ENCODE peak calls at places on chromosome 5, in ten cellular contexts. One of them, this sample, is unnamed.

GRCh38 chr5:172007795-172008465 is 1.5 kb upstream of the FBXW11 start:
- DNase-seq in ascending aorta: no peak
- DNase-seq in aorta: no peak
- DNase-seq in choroid plexus epithelial cell: peak; percentile 56
- DNase-seq in PC-3: peak; percentile 60
- DNase-seq in SK-N-SH: no peak
- DNase-seq in effector memory CD4-positive, alpha-beta T cell: no peak
- DNase-seq in left ventricle myocardium inferior: no peak
- DNase-seq in H7: no peak
- DNase-seq in AG09309: no peak
- DNase-seq in this sample: no peak

GRCh38 chr5:54558362-54558761 is 40.8 kb downstream of the SNX18 start:
- DNase-seq in PC-3: no peak
- DNase-seq in H7: no peak
- DNase-seq in choroid plexus epithelial cell: no peak
- DNase-seq in SK-N-SH: no peak
- DNase-seq in ascending aorta: no peak
- DNase-seq in left ventricle myocardium inferior: no peak
- DNase-seq in AG09309: no peak
- DNase-seq in effector memory CD4-positive, alpha-beta T cell: no peak
- DNase-seq in aorta: no peak
- DNase-seq in this sample: no peak

GRCh38 chr5:97629281-97629680 is 446.2 kb upstream of the RIOK2 start:
- DNase-seq in PC-3: no peak
- DNase-seq in ascending aorta: no peak
- DNase-seq in choroid plexus epithelial cell: peak; percentile 81
- DNase-seq in left ventricle myocardium inferior: peak; percentile 27
- DNase-seq in SK-N-SH: no peak
- DNase-seq in effector memory CD4-positive, alpha-beta T cell: no peak
- DNase-seq in AG09309: peak; percentile 58
- DNase-seq in aorta: peak; percentile 65
- DNase-seq in H7: no peak
- DNase-seq in this sample: peak; percentile 54

GRCh38 chr5:151632524-151632923 is 41.4 kb upstream of the FAT2 start:
- DNase-seq in AG09309: no peak
- DNase-seq in PC-3: no peak
- DNase-seq in H7: no peak
- DNase-seq in left ventricle myocardium inferior: peak; percentile 66
- DNase-seq in effector memory CD4-positive, alpha-beta T cell: no peak
- DNase-seq in aorta: no peak
- DNase-seq in choroid plexus epithelial cell: peak; percentile 26
- DNase-seq in ascending aorta: no peak
- DNase-seq in SK-N-SH: no peak
- DNase-seq in this sample: no peak

GRCh38 chr5:127330116-127330515 is 39.5 kb downstream of the MEGF10 start:
- DNase-seq in choroid plexus epithelial cell: no peak
- DNase-seq in AG09309: no peak
- DNase-seq in effector memory CD4-positive, alpha-beta T cell: no peak
- DNase-seq in H7: no peak
- DNase-seq in ascending aorta: no peak
- DNase-seq in SK-N-SH: no peak
- DNase-seq in left ventricle myocardium inferior: no peak
- DNase-seq in aorta: no peak
- DNase-seq in PC-3: no peak
- DNase-seq in this sample: no peak

GRCh38 chr5:88515881-88516819 is 247.5 kb upstream of the TMEM161B start:
- DNase-seq in PC-3: peak; percentile 86
- DNase-seq in effector memory CD4-positive, alpha-beta T cell: no peak
- DNase-seq in aorta: no peak
- DNase-seq in H7: no peak
- DNase-seq in left ventricle myocardium inferior: no peak
- DNase-seq in AG09309: no peak
- DNase-seq in ascending aorta: no peak
- DNase-seq in SK-N-SH: no peak
- DNase-seq in choroid plexus epithelial cell: no peak
- DNase-seq in this sample: no peak

GRCh38 chr5:151288180-151288579 is 15.4 kb downstream of the SLC36A3 start:
- DNase-seq in left ventricle myocardium inferior: no peak
- DNase-seq in effector memory CD4-positive, alpha-beta T cell: no peak
- DNase-seq in aorta: no peak
- DNase-seq in SK-N-SH: no peak
- DNase-seq in H7: peak; percentile 50
- DNase-seq in AG09309: no peak
- DNase-seq in choroid plexus epithelial cell: no peak
- DNase-seq in ascending aorta: no peak
- DNase-seq in PC-3: peak; percentile 84
- DNase-seq in this sample: no peak

GRCh38 chr5:78550891-78551290 is 97.7 kb downstream of the LHFPL2 start:
- DNase-seq in effector memory CD4-positive, alpha-beta T cell: no peak
- DNase-seq in choroid plexus epithelial cell: no peak
- DNase-seq in H7: no peak
- DNase-seq in SK-N-SH: no peak
- DNase-seq in left ventricle myocardium inferior: no peak
- DNase-seq in aorta: no peak
- DNase-seq in ascending aorta: no peak
- DNase-seq in PC-3: no peak
- DNase-seq in AG09309: no peak
- DNase-seq in this sample: no peak

GRCh38 chr5:39203951-39204350 is 15.4 kb downstream of the FYB1 start:
- DNase-seq in H7: no peak
- DNase-seq in choroid plexus epithelial cell: no peak
- DNase-seq in left ventricle myocardium inferior: no peak
- DNase-seq in aorta: no peak
- DNase-seq in ascending aorta: no peak
- DNase-seq in SK-N-SH: no peak
- DNase-seq in AG09309: no peak
- DNase-seq in PC-3: no peak
- DNase-seq in effector memory CD4-positive, alpha-beta T cell: no peak
- DNase-seq in this sample: no peak

GRCh38 chr5:39205550-39205949 is 13.8 kb downstream of the FYB1 start:
- DNase-seq in PC-3: no peak
- DNase-seq in left ventricle myocardium inferior: no peak
- DNase-seq in ascending aorta: no peak
- DNase-seq in effector memory CD4-positive, alpha-beta T cell: no peak
- DNase-seq in H7: no peak
- DNase-seq in choroid plexus epithelial cell: no peak
- DNase-seq in aorta: no peak
- DNase-seq in AG09309: no peak
- DNase-seq in SK-N-SH: no peak
- DNase-seq in this sample: no peak

GRCh38 chr5:39207628-39208027 is 11.7 kb downstream of the FYB1 start:
- DNase-seq in SK-N-SH: no peak
- DNase-seq in choroid plexus epithelial cell: no peak
- DNase-seq in PC-3: no peak
- DNase-seq in aorta: no peak
- DNase-seq in AG09309: no peak
- DNase-seq in ascending aorta: no peak
- DNase-seq in H7: no peak
- DNase-seq in left ventricle myocardium inferior: no peak
- DNase-seq in effector memory CD4-positive, alpha-beta T cell: no peak
- DNase-seq in this sample: no peak

GRCh38 chr5:39208471-39208870 is 10.9 kb downstream of the FYB1 start:
- DNase-seq in choroid plexus epithelial cell: no peak
- DNase-seq in effector memory CD4-positive, alpha-beta T cell: no peak
- DNase-seq in AG09309: no peak
- DNase-seq in PC-3: no peak
- DNase-seq in ascending aorta: no peak
- DNase-seq in H7: no peak
- DNase-seq in aorta: no peak
- DNase-seq in left ventricle myocardium inferior: no peak
- DNase-seq in SK-N-SH: no peak
- DNase-seq in this sample: no peak

GRCh38 chr5:39206630-39207319 is 12.6 kb downstream of the FYB1 start:
- DNase-seq in left ventricle myocardium inferior: no peak
- DNase-seq in PC-3: no peak
- DNase-seq in ascending aorta: no peak
- DNase-seq in choroid plexus epithelial cell: no peak
- DNase-seq in aorta: no peak
- DNase-seq in AG09309: no peak
- DNase-seq in SK-N-SH: no peak
- DNase-seq in H7: no peak
- DNase-seq in effector memory CD4-positive, alpha-beta T cell: no peak
- DNase-seq in this sample: no peak
- H3K4me3 ChIP-seq in left ventricle myocardium inferior: no peak overlapping the region
- H3K4me3 ChIP-seq in PC-3: no peak overlapping the region
- H3K4me3 ChIP-seq in ascending aorta: no peak overlapping the region
- H3K4me3 ChIP-seq in choroid plexus epithelial cell: no peak overlapping the region
- H3K4me3 ChIP-seq in aorta: no peak overlapping the region
- H3K4me3 ChIP-seq in AG09309: no peak overlapping the region
- H3K4me3 ChIP-seq in SK-N-SH: no peak overlapping the region
- H3K4me3 ChIP-seq in H7: no peak overlapping the region
- H3K4me3 ChIP-seq in effector memory CD4-positive, alpha-beta T cell: peak overlapping the region; percentile 8
- H3K4me3 ChIP-seq in this sample: no peak overlapping the region

DNA sequence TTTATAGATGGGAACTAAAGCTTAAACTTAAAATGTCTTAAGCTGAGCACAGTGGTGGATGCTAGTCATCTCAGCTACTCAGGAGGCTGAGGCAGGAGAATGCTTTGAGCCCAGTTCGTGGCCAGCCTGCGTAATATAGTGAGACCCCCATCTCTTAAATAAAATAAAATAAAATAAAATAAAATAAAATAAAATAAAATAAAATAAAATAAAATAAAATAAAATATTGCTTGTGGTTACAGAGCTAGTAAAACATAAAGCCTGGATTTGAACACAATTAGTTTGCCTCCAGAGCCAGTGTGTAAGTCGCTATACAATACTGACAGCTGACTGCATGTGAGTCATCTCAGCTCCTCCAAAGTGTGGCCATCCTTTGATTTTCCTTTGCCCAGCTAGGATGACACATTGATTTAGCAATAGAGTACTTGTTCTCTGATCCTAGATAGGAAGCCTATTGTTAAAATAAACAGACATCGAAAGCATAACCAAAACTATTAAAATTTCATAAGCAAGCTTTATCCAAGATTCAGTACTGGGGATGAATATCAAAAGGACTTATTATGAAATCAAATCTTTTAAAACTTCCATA is 21.0 kb upstream of the DPYSL3 start:
- DNase-seq in SK-N-SH: no peak
- DNase-seq in H7: no peak
- DNase-seq in left ventricle myocardium inferior: no peak
- DNase-seq in ascending aorta: no peak
- DNase-seq in effector memory CD4-positive, alpha-beta T cell: no peak
- DNase-seq in aorta: no peak
- DNase-seq in PC-3: peak; percentile 78
- DNase-seq in choroid plexus epithelial cell: peak; percentile 84
- DNase-seq in AG09309: peak; percentile 68
- DNase-seq in this sample: no peak
- H3K4me3 ChIP-seq in SK-N-SH: no peak overlapping the region
- H3K4me3 ChIP-seq in H7: no peak overlapping the region
- H3K4me3 ChIP-seq in left ventricle myocardium inferior: no peak overlapping the region
- H3K4me3 ChIP-seq in ascending aorta: no peak overlapping the region
- H3K4me3 ChIP-seq in effector memory CD4-positive, alpha-beta T cell: no peak overlapping the region
- H3K4me3 ChIP-seq in aorta: no peak overlapping the region
- H3K4me3 ChIP-seq in PC-3: peak overlapping the region; percentile 41
- H3K4me3 ChIP-seq in choroid plexus epithelial cell: no peak overlapping the region
- H3K4me3 ChIP-seq in AG09309: no peak overlapping the region
- H3K4me3 ChIP-seq in this sample: no peak overlapping the region

GRCh38 chr5:132426525-132427138 is 57.1 kb downstream of the SLC22A5 start:
- DNase-seq in PC-3: peak; percentile 79
- DNase-seq in ascending aorta: peak; percentile 81
- DNase-seq in left ventricle myocardium inferior: peak; percentile 70
- DNase-seq in choroid plexus epithelial cell: peak; percentile 92
- DNase-seq in aorta: peak; percentile 94
- DNase-seq in AG09309: peak; percentile 72
- DNase-seq in SK-N-SH: peak; percentile 67
- DNase-seq in H7: peak; percentile 85
- DNase-seq in effector memory CD4-positive, alpha-beta T cell: peak; percentile 55
- DNase-seq in this sample: peak; percentile 92

GRCh38 chr5:132424167-132424935 is 54.8 kb downstream of the SLC22A5 start:
- DNase-seq in H7: no peak
- DNase-seq in ascending aorta: no peak
- DNase-seq in effector memory CD4-positive, alpha-beta T cell: no peak
- DNase-seq in choroid plexus epithelial cell: no peak
- DNase-seq in AG09309: no peak
- DNase-seq in aorta: no peak
- DNase-seq in SK-N-SH: no peak
- DNase-seq in left ventricle myocardium inferior: no peak
- DNase-seq in PC-3: no peak
- DNase-seq in this sample: no peak

GRCh38 chr5:132423443-132423898 is 54.0 kb downstream of the SLC22A5 start:
- DNase-seq in SK-N-SH: no peak
- DNase-seq in AG09309: no peak
- DNase-seq in left ventricle myocardium inferior: no peak
- DNase-seq in ascending aorta: no peak
- DNase-seq in effector memory CD4-positive, alpha-beta T cell: no peak
- DNase-seq in aorta: no peak
- DNase-seq in H7: no peak
- DNase-seq in choroid plexus epithelial cell: no peak
- DNase-seq in PC-3: no peak
- DNase-seq in this sample: no peak

GRCh38 chr5:132425975-132426524 is 56.5 kb downstream of the SLC22A5 start:
- DNase-seq in PC-3: no peak
- DNase-seq in H7: no peak
- DNase-seq in effector memory CD4-positive, alpha-beta T cell: no peak
- DNase-seq in aorta: no peak
- DNase-seq in left ventricle myocardium inferior: no peak
- DNase-seq in ascending aorta: no peak
- DNase-seq in SK-N-SH: no peak
- DNase-seq in choroid plexus epithelial cell: no peak
- DNase-seq in AG09309: no peak
- DNase-seq in this sample: no peak

DNA sequence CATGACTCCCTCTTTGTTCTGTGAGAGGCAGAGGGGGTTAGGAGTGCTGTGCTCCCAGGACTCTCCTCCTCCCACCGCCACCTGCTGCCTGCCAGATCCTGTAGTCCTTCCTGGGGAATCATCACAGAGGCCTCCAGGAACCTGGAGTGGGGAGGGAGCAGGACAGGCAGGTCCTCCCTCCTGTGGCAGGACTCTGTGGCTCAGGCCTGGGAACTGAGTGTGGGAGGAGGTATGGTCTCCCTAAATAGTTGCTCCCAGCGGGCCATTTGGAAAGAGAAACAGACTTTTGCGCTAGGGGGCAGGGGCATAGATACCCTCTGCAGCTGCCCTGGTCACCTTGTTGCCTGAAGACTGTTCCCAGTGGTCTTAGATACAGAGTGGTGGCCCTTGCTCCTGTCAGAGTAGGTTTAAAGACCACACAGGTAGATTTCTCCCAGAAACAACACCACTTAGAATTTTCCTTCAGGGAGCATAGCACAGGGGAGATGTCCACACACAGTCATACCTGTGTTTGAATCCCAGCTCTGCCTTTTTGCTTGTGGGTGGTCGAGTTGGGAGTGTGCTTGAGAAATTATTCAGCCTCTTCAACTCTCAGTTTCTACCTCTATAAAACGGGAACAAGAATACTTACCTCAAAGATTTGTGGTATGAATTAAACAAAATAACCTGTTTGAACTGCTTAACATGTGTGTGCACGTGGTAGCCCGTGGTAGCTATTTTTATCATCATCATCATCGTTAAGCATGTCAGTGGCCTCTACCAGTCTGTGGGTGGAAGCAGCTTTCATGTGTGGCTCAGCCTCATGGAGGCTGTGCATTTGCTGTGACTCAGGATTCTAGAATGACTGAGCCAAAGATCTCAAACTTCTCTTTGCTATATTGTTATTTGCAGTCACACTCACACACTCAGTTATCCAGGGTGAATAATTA is 55.8 kb downstream of the SLC22A5 start:
- DNase-seq in ascending aorta: no peak
- DNase-seq in aorta: no peak
- DNase-seq in SK-N-SH: no peak
- DNase-seq in AG09309: no peak
- DNase-seq in left ventricle myocardium inferior: no peak
- DNase-seq in H7: peak; percentile 34
- DNase-seq in choroid plexus epithelial cell: peak; percentile 81
- DNase-seq in effector memory CD4-positive, alpha-beta T cell: peak; percentile 44
- DNase-seq in PC-3: peak; percentile 53
- DNase-seq in this sample: no peak
- H3K4me3 ChIP-seq in ascending aorta: no peak overlapping the region
- H3K4me3 ChIP-seq in aorta: no peak overlapping the region
- H3K4me3 ChIP-seq in SK-N-SH: no peak overlapping the region
- H3K4me3 ChIP-seq in AG09309: no peak overlapping the region
- H3K4me3 ChIP-seq in left ventricle myocardium inferior: no peak overlapping the region
- H3K4me3 ChIP-seq in H7: no peak overlapping the region
- H3K4me3 ChIP-seq in choroid plexus epithelial cell: no peak overlapping the region
- H3K4me3 ChIP-seq in effector memory CD4-positive, alpha-beta T cell: no peak overlapping the region
- H3K4me3 ChIP-seq in PC-3: no peak overlapping the region
- H3K4me3 ChIP-seq in this sample: peak overlapping the region; percentile 36

DNA sequence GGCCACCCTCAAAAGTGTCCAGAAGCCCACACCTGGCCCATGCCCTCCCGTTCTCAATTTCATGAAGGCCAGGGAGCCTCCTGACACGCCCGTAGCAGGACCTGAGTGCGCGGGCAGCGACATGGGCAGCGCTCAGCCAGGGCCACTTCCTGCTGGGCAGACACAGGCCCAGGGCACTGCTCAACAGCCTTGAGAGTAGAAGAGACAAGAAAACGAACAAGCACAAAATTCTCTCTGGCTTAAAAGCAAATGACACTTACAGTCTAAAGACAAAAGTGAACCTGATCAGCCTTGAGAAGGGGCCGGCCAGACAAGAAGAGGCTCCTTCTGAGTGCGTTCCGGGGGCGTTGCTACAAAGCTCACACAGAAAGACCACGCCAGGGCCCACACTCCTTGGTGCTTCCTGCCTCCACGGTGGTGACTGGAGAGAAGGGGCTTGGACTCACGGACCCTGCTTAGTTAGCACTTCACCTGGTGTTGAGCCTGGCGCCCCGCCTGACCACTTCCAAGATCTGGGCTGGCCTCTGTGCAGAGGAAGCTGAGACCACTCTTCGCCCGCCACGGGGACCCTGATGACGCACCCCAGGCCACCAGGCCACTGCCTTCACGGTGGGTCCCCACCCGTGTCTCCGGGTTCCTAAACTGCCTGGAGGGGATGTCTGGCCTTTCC is 1.5 kb downstream of the SLC12A7 start:
- DNase-seq in PC-3: peak; percentile 10
- DNase-seq in effector memory CD4-positive, alpha-beta T cell: no peak
- DNase-seq in left ventricle myocardium inferior: no peak
- DNase-seq in AG09309: no peak
- DNase-seq in choroid plexus epithelial cell: peak; percentile 11
- DNase-seq in ascending aorta: no peak
- DNase-seq in aorta: no peak
- DNase-seq in SK-N-SH: no peak
- DNase-seq in H7: no peak
- DNase-seq in this sample: no peak
- H3K4me3 ChIP-seq in PC-3: peak overlapping the region; percentile 89
- H3K4me3 ChIP-seq in effector memory CD4-positive, alpha-beta T cell: peak overlapping the region; percentile 81
- H3K4me3 ChIP-seq in left ventricle myocardium inferior: peak overlapping the region; percentile 93
- H3K4me3 ChIP-seq in AG09309: peak overlapping the region; percentile 58
- H3K4me3 ChIP-seq in choroid plexus epithelial cell: peak overlapping the region; percentile 63
- H3K4me3 ChIP-seq in ascending aorta: peak overlapping the region; percentile 96
- H3K4me3 ChIP-seq in aorta: no peak overlapping the region
- H3K4me3 ChIP-seq in SK-N-SH: no peak overlapping the region
- H3K4me3 ChIP-seq in H7: peak overlapping the region; percentile 77
- H3K4me3 ChIP-seq in this sample: peak overlapping the region; percentile 82

This sample was measured in psoas muscle.